ENCODE peak calls at places on chromosomes 6 and 20, in five cellular contexts. X is body of pancreas; Y is DMS153; Z is stimulated activated CD8-positive, alpha-beta memory T cell treated with anti-CD3 and anti-CD28 coated beads, Interleukin-7, amount 100 ng/mL, for 1 hour; A is NCI-H774. W is an unnamed sample.

GRCh38 chr6:82419859-82420258 is 56.2 kb downstream of the TPBG start:
- DNase-seq in Z (no peak), Y (no peak), A (no peak), X (no peak), W (no peak)

GRCh38 chr6:25088513-25088912 is 152.8 kb upstream of the RIPOR2 start:
- DNase-seq in Z (no peak), A (no peak), X (no peak), Y (no peak), W (no peak)

GRCh38 chr6:110435052-110435602 is 19.8 kb upstream of the DDO start:
- DNase-seq in X (no peak), Z (no peak), A (no peak), Y (no peak), W (no peak)

GRCh38 chr20:62427172-62428007 is at the start of gene RBBP8NL:
- DNase-seq in Z (no peak), Y (peak), A (no peak), X (peak), W (peak)

GRCh38 chr6:54050750-54051149 is 60.5 kb upstream of the MLIP start:
- DNase-seq in X (no peak), A (no peak), Z (no peak), Y (no peak), W (no peak)

GRCh38 chr6:113018351-113019151 is 671.4 kb downstream of the RFPL4B start:
- DNase-seq in Y (no peak), Z (no peak), X (peak), A (no peak), W (peak)

GRCh38 chr20:23289249-23289648 is 61.3 kb upstream of the NXT1 start:
- DNase-seq in Y (no peak), A (no peak), Z (no peak), X (no peak), W (no peak)

GRCh38 chr20:25043499-25044260 is 14.3 kb downstream of the ACSS1 start:
- DNase-seq in Y (no peak), X (no peak), A (no peak), Z (no peak), W (no peak)

GRCh38 chr6:159095561-159096095 is 50.8 kb upstream of the TAGAP start:
- DNase-seq in X (no peak), Z (no peak), A (no peak), Y (no peak), W (no peak)

GRCh38 chr20:14821251-14821650 is 483.8 kb upstream of the FLRT3 start:
- DNase-seq in X (no peak), Z (no peak), A (no peak), Y (peak), W (no peak)

W was measured in hepatocyte.